ENCODE peak calls at places on chromosomes 16 and 17, in six cellular contexts. T, J, F, V, X and B are unnamed samples. For H3K4me1 and H3K9me3, the result is how much of the 10 kb centered on the place peaks cover.

GRCh38 chr17:9178319-9178718 is 157.0 kb downstream of the NTN1 start:
- DNase-seq in F (no peak), V (no peak), J (no peak), X (no peak), T (no peak), B (no peak)

GRCh38 chr16:50548659-50549560 is 714 bp downstream of the NKD1 start:
- DNase-seq in V (peak), F (peak), X (no peak), J (no peak), T (no peak), B (no peak)

GRCh38 chr16:15403392-15403995 is 7.9 kb downstream of the MPV17L start:
- DNase-seq in X (no peak), F (peak), V (peak), J (peak), T (peak), B (no peak)

GRCh38 chr17:80774643-80775281 is 216.9 kb upstream of the CHMP6 start:
- DNase-seq in X (no peak), T (no peak), F (no peak), V (no peak), J (no peak), B (no peak)

GRCh38 chr17:74862108-74862901 is 2.6 kb upstream of the GRIN2C start:
- DNase-seq in V (no peak), T (peak), F (no peak), X (peak), J (peak), B (no peak)

GRCh38 chr16:87713469-87714229 is 52.1 kb downstream of the KLHDC4 start:
- DNase-seq in T (no peak), X (no peak), J (no peak), F (no peak), V (no peak), B (no peak)

GRCh38 chr17:44673893-44674292 is 15.7 kb downstream of the CCDC43 start:
- DNase-seq in X (no peak), J (no peak), F (no peak), V (no peak), T (no peak), B (no peak)

GRCh38 chr17:7259555-7259889 is 2.8 kb downstream of the CLDN7 start:
- DNase-seq in J (no peak), F (no peak), V (no peak), X (no peak), T (no peak), B (no peak)

GRCh38 chr16:55668337-55669281 is 12.8 kb downstream of the SLC6A2 start:
- DNase-seq in X (no peak), T (peak), V (peak), J (peak), F (peak), B (peak)

GRCh38 chr16:11676799-11677198 is 8.5 kb downstream of the SNN start:
- DNase-seq in T (no peak), J (no peak), V (no peak), F (peak), X (no peak), B (no peak)

GRCh38 chr16:11679941-11680911 is 12.0 kb downstream of the SNN start:
- DNase-seq in J (no peak), V (no peak), T (no peak), F (no peak), X (no peak), B (no peak)

GRCh38 chr16:11677451-11677951 is 9.2 kb downstream of the SNN start:
- DNase-seq in V (peak), F (peak), X (no peak), J (no peak), T (no peak), B (no peak)

GRCh38 chr16:11679250-11679649 is 11.0 kb downstream of the SNN start:
- DNase-seq in T (no peak), F (no peak), V (no peak), X (no peak), J (no peak), B (no peak)

DNA sequence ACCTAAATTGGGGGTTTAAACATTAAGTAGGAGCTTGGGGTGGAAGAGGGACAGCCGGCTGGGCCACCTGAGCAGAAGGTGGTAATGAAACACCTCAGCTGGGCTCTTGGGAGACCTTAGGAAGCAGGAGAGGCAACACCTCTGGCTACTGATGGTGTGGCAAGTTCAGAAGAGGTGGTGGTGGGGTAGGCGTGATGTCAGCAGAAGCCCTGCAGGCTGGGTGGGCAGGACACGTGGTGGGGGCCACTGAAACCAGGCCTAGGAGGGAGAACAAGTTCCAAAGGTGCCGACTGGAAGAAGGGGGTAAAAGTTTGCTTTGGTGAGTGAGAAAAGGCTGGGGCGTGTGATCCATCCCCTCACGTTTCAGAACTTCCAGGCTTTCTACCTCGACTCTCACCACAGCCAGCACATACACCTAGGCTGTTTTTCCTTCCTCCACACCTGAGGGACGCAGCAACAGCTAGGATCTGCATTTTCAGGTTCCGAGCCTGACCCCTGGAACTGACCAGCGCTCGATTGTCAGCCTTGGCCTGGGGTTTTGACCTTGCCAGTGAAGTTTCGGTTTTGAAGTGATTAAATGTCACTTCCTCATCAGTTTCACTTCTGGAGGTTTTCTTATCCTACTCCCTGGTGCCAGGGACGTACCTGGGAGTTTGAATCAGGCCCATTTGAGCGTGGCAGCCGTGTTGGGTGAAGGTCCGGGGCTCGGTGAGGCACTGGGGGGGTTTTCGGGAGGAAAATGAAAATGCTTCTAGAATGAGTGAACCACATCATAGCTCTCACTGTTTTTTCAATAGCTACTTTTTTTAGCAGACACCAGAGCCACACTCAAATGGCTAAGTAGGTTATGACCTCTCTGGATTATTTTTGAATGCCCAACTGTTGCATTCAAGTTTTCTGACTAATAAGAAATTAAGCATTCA is 10.0 kb downstream of the SNN start:
- DNase-seq in F (no peak), J (no peak), X (no peak), V (no peak), T (no peak), B (no peak)
- H3K4me2 ChIP-seq in F (no peak), J (no peak), X (no peak), V (no peak), T (no peak), B (peak)

GRCh38 chr17:4313482-4314114 is 49.8 kb upstream of the ANKFY1 start:
- DNase-seq in F (no peak), J (no peak), V (no peak), X (no peak), T (no peak), B (no peak)
- H3K4me1 ChIP-seq in F (under half), J (under half), V (under half), X (under half), T (under half), B (under half)

DNA sequence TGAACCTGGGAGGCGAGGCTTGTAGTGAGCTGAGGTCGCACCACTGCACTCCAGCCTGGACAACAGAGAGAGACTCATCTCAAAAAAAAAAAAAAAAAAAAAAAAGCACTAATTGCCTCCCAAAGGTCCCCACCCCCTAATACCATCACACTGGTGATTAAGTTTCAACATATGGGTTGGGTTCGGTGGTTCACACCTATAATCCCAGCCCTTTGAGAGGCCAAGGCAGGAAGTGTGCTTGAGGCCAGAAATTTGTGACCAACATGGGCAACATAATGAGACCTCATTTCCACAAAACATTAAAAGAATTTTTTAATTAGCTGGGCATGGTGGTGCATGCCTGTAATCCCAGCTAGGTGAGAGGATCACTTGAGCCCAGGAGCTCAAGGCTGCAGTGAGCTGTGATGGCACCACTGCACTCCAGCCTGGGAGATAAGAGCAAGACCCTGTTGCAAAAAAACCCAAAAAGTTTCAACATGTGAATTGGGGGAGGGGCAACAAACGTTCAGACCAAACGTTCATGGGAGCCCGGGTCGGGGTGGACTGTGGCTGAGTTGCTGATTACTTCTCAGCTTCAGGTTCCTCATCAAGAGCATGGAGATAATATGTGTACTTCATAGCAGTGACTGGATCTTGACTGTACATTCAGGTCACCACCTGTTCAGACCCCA is 62.1 kb upstream of the NOL11 start:
- DNase-seq in J (no peak), F (no peak), V (no peak), T (no peak), X (no peak), B (no peak)
- H3K9me3 ChIP-seq in J (under half), F (under half), V (under half), T (under half), X (under half), B (under half)

GRCh38 chr17:51263001-51263400 is 2.7 kb downstream of the UTP18 start:
- DNase-seq in T (no peak), J (no peak), V (peak), X (no peak), F (peak), B (no peak)
- H3K4me2 ChIP-seq in T (peak), J (peak), V (no peak), X (no peak), F (no peak), B (no peak)

GRCh38 chr16:4085405-4085970 is 30.8 kb downstream of the ADCY9 start:
- DNase-seq in F (no peak), T (no peak), X (no peak), V (no peak), J (peak), B (no peak)
- H3K4me1 ChIP-seq in F (under half), T (under half), X (under half), V (under half), J (under half), B (under half)

GRCh38 chr17:5183410-5183793 is 8.3 kb downstream of the ZNF594 start:
- DNase-seq in V (no peak), J (no peak), F (no peak), T (no peak), X (no peak), B (no peak)

GRCh38 chr17:5179003-5179402 is 12.7 kb downstream of the ZNF594 start:
- DNase-seq in T (no peak), V (no peak), F (no peak), J (no peak), X (no peak), B (no peak)

GRCh38 chr17:5184284-5184683 is 7.4 kb downstream of the ZNF594 start:
- DNase-seq in X (no peak), F (no peak), J (no peak), V (no peak), T (no peak), B (no peak)

GRCh38 chr17:5182597-5183409 is 8.9 kb downstream of the ZNF594 start:
- DNase-seq in J (no peak), F (no peak), X (no peak), V (no peak), T (no peak), B (no peak)

GRCh38 chr17:5181509-5182305 is 10.0 kb downstream of the ZNF594 start:
- DNase-seq in T (no peak), X (no peak), F (no peak), J (no peak), V (no peak), B (no peak)
- H3K9me3 ChIP-seq in T (under half), X (half or more), F (half or more), J (half or more), V (under half), B (half or more)